ENCODE peak calls at places on chromosomes 16 and 17, in ten cellular contexts. J is Caco-2; P is skeletal muscle cell; C is stimulated activated CD8-positive, alpha-beta memory T cell treated with anti-CD3 and anti-CD28 coated beads, Interleukin-12 subunit alpha, Interleukin-12 subunit beta, amount 100 ng/mL, for 4 hours; U is cerebellum; Q is activated naive CD8-positive, alpha-beta T cell treated with anti-CD3 and anti-CD28 coated beads, Interleukin-2, amount 50 U/mL, for 24 hours; W is NAMALWA; D is cardiac fibroblast; R is T-helper 1 cell; I is RCC 7860. E is an unnamed sample.

GRCh38 chr17:29341726-29342125 is 47.8 kb upstream of the NUFIP2 start:
- DNase-seq in Q (no peak), I (no peak), J (no peak), R (no peak), D (peak), C (no peak), W (no peak), U (no peak), P (no peak), E (no peak)

GRCh38 chr16:12819126-12820117 is 15.7 kb upstream of the CPPED1 start:
- DNase-seq in I (peak), U (no peak), R (peak), Q (peak), J (peak), D (peak), W (peak), C (peak), P (no peak), E (peak)

GRCh38 chr17:14792751-14793150 is 472.4 kb downstream of the PMP22 start:
- DNase-seq in C (no peak), R (no peak), U (no peak), I (no peak), P (peak), D (no peak), W (no peak), Q (no peak), J (no peak), E (no peak)

GRCh38 chr17:81065500-81065899 is 30.5 kb downstream of the BAIAP2 start:
- DNase-seq in D (no peak), U (no peak), I (no peak), C (no peak), P (peak), W (no peak), Q (no peak), J (no peak), R (no peak), E (no peak)

GRCh38 chr17:8176197-8176940 is at the start of gene TMEM107:
- DNase-seq in U (peak), C (peak), R (peak), W (peak), P (no peak), I (peak), D (peak), J (peak), Q (peak), E (peak)

GRCh38 chr17:15250459-15250858 is 14.7 kb downstream of the PMP22 start:
- DNase-seq in Q (no peak), C (no peak), W (no peak), U (no peak), J (no peak), D (no peak), P (no peak), I (no peak), R (no peak), E (no peak)

GRCh38 chr16:57607676-57608461 is 20.6 kb upstream of the ADGRG1 start:
- DNase-seq in I (no peak), D (no peak), W (no peak), U (no peak), J (no peak), C (no peak), R (no peak), P (no peak), Q (no peak), E (no peak)

GRCh38 chr17:16470302-16470701 is 21.7 kb downstream of the LRRC75A start:
- DNase-seq in J (no peak), P (no peak), R (no peak), W (no peak), I (no peak), D (no peak), U (peak), Q (no peak), C (no peak), E (no peak)